ENCODE peak calls at places on chromosomes 2 and 18, in eight cellular contexts. O is body of pancreas, B is Peyer's patch, G is ovary, H is A549, K is K562, Q is HCT116, M is endothelial cell of umbilical vein. R is an unnamed sample.

GRCh38 chr2:85601771-85602475 is 575 bp downstream of the TMEM150A start:
- DNase-seq in O (peak; percentile 77), B (peak; percentile 56), G (peak; percentile 81), H (peak; percentile 51), K (no peak), Q (no peak), M (no peak), R (no peak)

GRCh38 chr2:200025717-200026116 is 70.3 kb downstream of the MAIP1 start:
- DNase-seq in O (no peak), B (no peak), G (no peak), H (no peak), K (no peak), Q (no peak), M (peak; percentile 58), R (no peak)

GRCh38 chr2:99154643-99155536 is at the start of the genes LIPT1 and TSGA10:
- DNase-seq in O (peak; percentile 89), B (peak; percentile 91), G (peak; percentile 95), H (peak; percentile 94), K (peak; percentile 95), Q (peak; percentile 82), M (peak; percentile 90), R (peak; percentile 95)

GRCh38 chr18:6653880-6654279 is 75.6 kb upstream of the ARHGAP28 start:
- DNase-seq in O (peak; percentile 22), B (no peak), G (no peak), H (no peak), K (no peak), Q (no peak), M (no peak), R (no peak)

GRCh38 chr2:177338177-177338721 is 54.3 kb upstream of the AGPS start:
- DNase-seq in O (no peak), B (no peak), G (no peak), H (peak; percentile 62), K (no peak), Q (peak; percentile 85), M (peak; percentile 72), R (peak; percentile 57)

GRCh38 chr2:203993560-203993959 is 57.0 kb downstream of the ICOS start:
- DNase-seq in O (no peak), B (no peak), G (no peak), H (no peak), K (no peak), Q (no peak), M (no peak), R (no peak)

GRCh38 chr18:12329125-12329698 is 21.2 kb downstream of the TUBB6 start:
- DNase-seq in O (no peak), B (no peak), G (no peak), H (no peak), K (no peak), Q (no peak), M (no peak), R (no peak)

GRCh38 chr2:36373149-36373880 is 17.7 kb downstream of the CRIM1 start:
- DNase-seq in O (no peak), B (no peak), G (no peak), H (peak; percentile 85), K (no peak), Q (no peak), M (no peak), R (peak; percentile 23)

GRCh38 chr2:161223139-161223732 is 63.0 kb downstream of the TANK start:
- DNase-seq in O (no peak), B (no peak), G (no peak), H (peak; percentile 48), K (peak; percentile 24), Q (peak; percentile 37), M (peak; percentile 77), R (peak; percentile 53)

GRCh38 chr18:11995445-11996189 is 14.3 kb downstream of the IMPA2 start:
- DNase-seq in O (peak; percentile 82), B (peak; percentile 62), G (peak; percentile 77), H (peak; percentile 77), K (peak; percentile 79), Q (peak; percentile 41), M (peak; percentile 82), R (peak; percentile 89)

GRCh38 chr2:167988296-167988695 is 259.1 kb downstream of the STK39 start:
- DNase-seq in O (no peak), B (no peak), G (no peak), H (no peak), K (no peak), Q (no peak), M (no peak), R (no peak)

GRCh38 chr2:135694711-135695110 is 46.9 kb upstream of the UBXN4 start:
- DNase-seq in O (no peak), B (no peak), G (no peak), H (no peak), K (no peak), Q (no peak), M (peak; percentile 69), R (no peak)

GRCh38 chr2:68992341-68992740 is 17.9 kb downstream of the GKN1 start:
- DNase-seq in O (no peak), B (no peak), G (no peak), H (no peak), K (no peak), Q (no peak), M (no peak), R (no peak)

GRCh38 chr2:172113617-172114016 is 10.9 kb upstream of the DLX2 start:
- DNase-seq in O (no peak), B (no peak), G (no peak), H (peak; percentile 57), K (peak; percentile 53), Q (no peak), M (peak; percentile 42), R (peak; percentile 27)

GRCh38 chr2:101435011-101435862 is 39.7 kb downstream of the RFX8 start:
- DNase-seq in O (no peak), B (no peak), G (peak; percentile 61), H (no peak), K (no peak), Q (no peak), M (peak; percentile 41), R (no peak)

DNA sequence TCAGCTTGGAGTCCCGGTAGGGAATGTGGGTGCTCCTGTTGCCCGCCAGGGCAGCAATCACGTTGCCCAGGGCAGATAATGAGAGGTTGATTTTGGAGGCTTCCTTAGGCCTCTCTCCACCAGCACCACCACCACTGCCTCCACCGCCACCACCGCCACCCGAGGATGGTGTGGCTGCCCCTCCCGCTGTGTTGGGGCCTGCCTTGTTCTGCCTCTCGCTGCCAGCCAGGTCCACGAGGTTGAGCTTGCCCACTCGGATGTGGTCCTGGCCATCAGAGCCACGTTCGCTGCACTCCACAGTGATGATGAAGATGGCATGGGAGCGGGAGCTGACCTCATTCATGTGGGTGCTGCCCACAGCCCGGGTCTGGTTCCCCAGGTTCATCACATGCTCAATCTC is 1.3 kb downstream of the KIF3C start:
- DNase-seq in O (no peak), B (no peak), G (no peak), H (no peak), K (no peak), Q (no peak), M (no peak), R (no peak)
- TF ChIP-seq POLR2A in O (no peak), B (no peak), G (no peak), H (no peak), K (no peak), Q (no peak), M (no peak), R (no peak)

GRCh38 chr2:54271236-54271635 is 15.2 kb upstream of the TSPYL6 start:
- DNase-seq in O (no peak), B (no peak), G (no peak), H (no peak), K (no peak), Q (no peak), M (no peak), R (no peak)

GRCh38 chr2:54262015-54262765 is 6.2 kb upstream of the TSPYL6 start:
- DNase-seq in O (no peak), B (no peak), G (no peak), H (no peak), K (no peak), Q (no peak), M (no peak), R (no peak)

GRCh38 chr2:54271843-54272600 is 16.0 kb upstream of the TSPYL6 start:
- DNase-seq in O (no peak), B (peak; percentile 20), G (no peak), H (no peak), K (no peak), Q (no peak), M (no peak), R (no peak)

DNA sequence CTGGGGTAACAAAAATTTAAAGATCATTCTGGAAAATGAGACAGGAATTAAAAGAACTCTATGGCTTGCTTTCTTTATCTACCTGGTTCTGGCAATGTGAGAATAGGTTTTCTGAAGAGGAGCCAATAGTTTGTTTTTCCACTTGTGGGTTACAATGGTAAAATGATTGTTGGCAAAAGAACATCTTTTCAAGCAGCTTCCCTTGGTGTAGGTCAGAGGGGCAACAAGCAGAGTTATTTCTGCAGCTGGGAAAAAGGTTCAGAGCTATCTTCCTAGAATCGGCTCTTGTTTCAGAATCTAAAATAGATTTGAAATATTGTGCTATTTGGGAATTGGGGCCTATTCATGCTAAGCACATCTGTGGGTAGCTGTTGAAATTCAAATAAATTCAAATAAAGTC is 11.5 kb upstream of the TSPYL6 start:
- DNase-seq in O (no peak), B (no peak), G (no peak), H (no peak), K (no peak), Q (no peak), M (peak; percentile 33), R (no peak)
- TF ChIP-seq POLR2A in O (no peak), B (no peak), G (no peak), H (no peak), K (no peak), Q (no peak), M (no peak), R (no peak)

GRCh38 chr2:56206250-56206649 is 22.5 kb downstream of the CCDC85A start:
- DNase-seq in O (no peak), B (no peak), G (no peak), H (no peak), K (no peak), Q (no peak), M (no peak), R (no peak)
- TF ChIP-seq POLR2A in O (no peak), B (no peak), G (no peak), H (no peak), K (no peak), Q (no peak), M (no peak), R (no peak)

DNA sequence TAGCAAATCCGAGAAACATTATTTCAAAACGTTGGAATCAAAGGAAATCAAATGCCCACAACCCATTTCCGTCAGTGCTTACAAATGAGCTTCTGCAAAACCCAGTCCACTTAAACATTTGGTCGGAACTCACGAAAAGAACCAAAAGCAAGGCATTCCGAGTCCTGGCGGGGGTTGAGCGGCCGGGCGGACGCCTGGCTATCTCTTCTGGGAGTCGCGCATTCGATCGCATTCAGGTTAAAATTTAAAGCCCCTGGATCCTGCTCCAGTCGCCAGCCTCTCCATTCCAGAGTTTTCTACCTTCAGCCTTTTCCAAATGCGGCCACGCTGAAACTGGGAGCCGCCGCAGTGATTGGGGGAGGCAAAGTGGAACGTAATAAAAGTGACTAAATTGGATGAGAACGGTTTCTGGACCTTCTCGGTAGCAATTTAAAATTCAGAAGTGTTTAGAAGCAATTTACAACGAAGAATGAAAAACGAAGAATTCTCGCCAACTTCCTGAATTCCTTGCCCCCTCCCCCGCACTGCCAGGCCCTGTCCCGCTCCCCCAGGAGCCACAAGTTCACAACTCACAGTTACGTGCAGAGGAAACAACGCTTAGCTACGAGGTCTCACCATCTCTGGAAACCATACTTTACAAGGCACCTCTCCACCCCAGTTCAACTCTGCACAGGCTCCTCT is 1.8 kb upstream of the GATA6 start:
- DNase-seq in O (peak; percentile 60), B (no peak), G (peak; percentile 69), H (peak; percentile 37), K (no peak), Q (no peak), M (peak; percentile 73), R (no peak)
- TF ChIP-seq POLR2A in O (peak; percentile 10), B (peak; percentile 58), G (peak; percentile 36), H (no peak), K (no peak), Q (no peak), M (no peak), R (no peak)

R was measured in erythroblast.